ENCODE peak calls at places on chromosomes 4 and X, in six cellular contexts. G is A172; I is kidney tubule cell; J is stimulated activated CD4-positive, alpha-beta T cell treated with anti-CD3 and anti-CD28 coated beads, TNF-alpha, amount 100 ng/mL, for 48 hours; V is MCF 10A; P is RKO. Y is an unnamed sample.

GRCh38 chr4:186725422-186726149 is 1.9 kb upstream of the FAT1 start:
- DNase-seq in G (peak), I (peak), J (no peak), V (peak), P (peak), Y (no peak)

GRCh38 chr4:146134761-146135160 is 40.8 kb upstream of the LSM6 start:
- DNase-seq in G (no peak), I (peak), J (no peak), V (peak), P (no peak), Y (no peak)

GRCh38 chr4:76640252-76640925 is 205.4 kb downstream of the SHROOM3 start:
- DNase-seq in G (no peak), I (peak), J (no peak), V (peak), P (no peak), Y (no peak)

GRCh38 chr4:6263541-6264540 is 5.8 kb upstream of the WFS1 start:
- DNase-seq in G (peak), I (peak), J (no peak), V (peak), P (peak), Y (no peak)

GRCh38 chr4:102761478-102761790 is 666 bp upstream of the MANBA start:
- DNase-seq in G (peak), I (no peak), J (no peak), V (no peak), P (no peak), Y (no peak)

GRCh38 chrX:154800508-154801207 is 4.6 kb downstream of the MPP1 start:
- DNase-seq in G (no peak), I (no peak), J (no peak), V (no peak), P (no peak), Y (no peak)

GRCh38 chrX:43655961-43656494 is at the start of gene MAOA:
- DNase-seq in G (no peak), I (peak), J (no peak), V (peak), P (no peak), Y (no peak)

GRCh38 chr4:182074139-182074538 is 169.1 kb upstream of the TENM3 start:
- DNase-seq in G (no peak), I (no peak), J (no peak), V (no peak), P (no peak), Y (no peak)

GRCh38 chr4:55851885-55852284 is 1.6 kb upstream of the EXOC1 start:
- DNase-seq in G (no peak), I (no peak), J (no peak), V (peak), P (no peak), Y (no peak)

GRCh38 chr4:8468746-8469535 is 28.4 kb downstream of the TRMT44 start:
- DNase-seq in G (peak), I (peak), J (peak), V (peak), P (peak), Y (peak)

GRCh38 chrX:15143050-15143824 is 126.6 kb downstream of the ASB9 start:
- DNase-seq in G (peak), I (peak), J (no peak), V (peak), P (peak), Y (no peak)

GRCh38 chr4:98659106-98659592 is 738 bp upstream of the TSPAN5 start:
- DNase-seq in G (peak), I (peak), J (no peak), V (no peak), P (no peak), Y (no peak)

GRCh38 chr4:38162240-38162784 is 202.1 kb downstream of the PTTG2 start:
- DNase-seq in G (peak), I (peak), J (no peak), V (peak), P (no peak), Y (no peak)

GRCh38 chrX:131975851-131976250 is 47.3 kb upstream of the STK26 start:
- DNase-seq in G (no peak), I (no peak), J (no peak), V (no peak), P (no peak), Y (no peak)

GRCh38 chrX:46597774-46598173 is 24.2 kb downstream of the CHST7 start:
- DNase-seq in G (no peak), I (no peak), J (no peak), V (no peak), P (no peak), Y (no peak)

GRCh38 chr4:186102931-186103330 is 1.6 kb upstream of the FAM149A start:
- DNase-seq in G (no peak), I (no peak), J (no peak), V (no peak), P (no peak), Y (no peak)

GRCh38 chrX:47200385-47201150 is 6.9 kb downstream of the UBA1 start:
- DNase-seq in G (peak), I (peak), J (no peak), V (peak), P (peak), Y (no peak)

GRCh38 chr4:151940290-151940689 is 179.5 kb upstream of the GATB start:
- DNase-seq in G (no peak), I (no peak), J (no peak), V (no peak), P (no peak), Y (no peak)

GRCh38 chr4:180449395-180449956 is 1793.7 kb upstream of the TENM3 start:
- DNase-seq in G (peak), I (peak), J (no peak), V (peak), P (peak), Y (peak)

GRCh38 chr4:6839579-6839978 is 57.1 kb downstream of the KIAA0232 start:
- DNase-seq in G (no peak), I (no peak), J (no peak), V (no peak), P (no peak), Y (no peak)